ENCODE peak calls at places on chromosomes 3 and 15, in five cellular contexts. R is AG08395; N is neural crest cell; Q is T-helper 17 cell; K is stimulated activated CD8-positive, alpha-beta memory T cell treated with anti-CD3 and anti-CD28 coated beads, Interleukin-4, amount 100 ng/mL, for 48 hours. S is an unnamed sample.

GRCh38 chr3:5480190-5480589 is 292.7 kb downstream of the EDEM1 start:
- DNase-seq in R (no peak), N (no peak), Q (no peak), K (no peak), S (no peak)

GRCh38 chr3:76954412-76954811 is 85.5 kb upstream of the ROBO2 start:
- DNase-seq in R (no peak), N (no peak), Q (no peak), K (no peak), S (no peak)

GRCh38 chr3:5583920-5584319 is 396.4 kb downstream of the EDEM1 start:
- DNase-seq in R (no peak), N (no peak), Q (no peak), K (no peak), S (no peak)

GRCh38 chr15:83323296-83323711 is 38.8 kb upstream of the BNC1 start:
- DNase-seq in R (peak), N (no peak), Q (no peak), K (no peak), S (no peak)

GRCh38 chr3:76554717-76555116 is 485.2 kb upstream of the ROBO2 start:
- DNase-seq in R (peak), N (no peak), Q (no peak), K (no peak), S (no peak)

GRCh38 chr3:58009026-58009748 is 965 bp downstream of the FLNB start:
- DNase-seq in R (no peak), N (no peak), Q (peak), K (peak), S (no peak)

GRCh38 chr3:132145833-132146232 is 111.0 kb upstream of the CPNE4 start:
- DNase-seq in R (peak), N (no peak), Q (no peak), K (no peak), S (no peak)

GRCh38 chr3:31804251-31805051 is 176.6 kb downstream of the OSBPL10 start:
- DNase-seq in R (no peak), N (no peak), Q (no peak), K (no peak), S (no peak)

GRCh38 chr3:71127463-71128243 is 455.9 kb downstream of the FOXP1 start:
- DNase-seq in R (peak), N (no peak), Q (no peak), K (peak), S (peak)

GRCh38 chr3:25476639-25477038 is 48.6 kb downstream of the RARB start:
- DNase-seq in R (no peak), N (no peak), Q (no peak), K (no peak), S (no peak)

GRCh38 chr3:63400259-63400860 is 122.3 kb downstream of the SYNPR start:
- DNase-seq in R (no peak), N (no peak), Q (no peak), K (no peak), S (no peak)

GRCh38 chr15:59313703-59314332 is 58.9 kb downstream of the MYO1E start:
- DNase-seq in R (no peak), N (no peak), Q (no peak), K (no peak), S (no peak)

GRCh38 chr3:48662140-48662752 is 440 bp downstream of the CELSR3 start:
- DNase-seq in R (no peak), N (peak), Q (no peak), K (no peak), S (no peak)

GRCh38 chr15:32652178-32652577 is 10.7 kb downstream of the SCG5 start:
- DNase-seq in R (no peak), N (no peak), Q (no peak), K (no peak), S (no peak)

GRCh38 chr15:56821721-56822425 is 88.6 kb upstream of the ZNF280D start:
- DNase-seq in R (peak), N (peak), Q (peak), K (peak), S (no peak)

GRCh38 chr3:123837858-123838257 is 46.3 kb downstream of the MYLK start:
- DNase-seq in R (no peak), N (no peak), Q (no peak), K (no peak), S (no peak)

GRCh38 chr3:53191836-53192480 is 30.9 kb downstream of the PRKCD start:
- DNase-seq in R (no peak), N (no peak), Q (no peak), K (no peak), S (no peak)

GRCh38 chr15:80942746-80943565 is 46.7 kb downstream of the MESD start:
- DNase-seq in R (no peak), N (no peak), Q (no peak), K (no peak), S (no peak)

GRCh38 chr3:30260747-30261146 is 345.7 kb upstream of the TGFBR2 start:
- DNase-seq in R (no peak), N (no peak), Q (no peak), K (no peak), S (no peak)

GRCh38 chr15:48963524-48964113 is at the start of gene SHC4:
- DNase-seq in R (peak), N (peak), Q (no peak), K (peak), S (no peak)

GRCh38 chr3:17967111-17967510 is 224.7 kb upstream of the TBC1D5 start:
- DNase-seq in R (no peak), N (no peak), Q (no peak), K (no peak), S (no peak)

GRCh38 chr3:2158828-2159227 is 60.2 kb downstream of the CNTN4 start:
- DNase-seq in R (no peak), N (no peak), Q (no peak), K (no peak), S (no peak)

GRCh38 chr3:16279010-16279409 is 14.0 kb downstream of the OXNAD1 start:
- DNase-seq in R (no peak), N (no peak), Q (no peak), K (no peak), S (no peak)

GRCh38 chr3:14141602-14142315 is 16.9 kb downstream of the TMEM43 start:
- DNase-seq in R (no peak), N (no peak), Q (no peak), K (no peak), S (peak)

GRCh38 chr3:58536501-58537411 is at the start of gene ACOX2:
- DNase-seq in R (peak), N (no peak), Q (no peak), K (no peak), S (no peak)

GRCh38 chr3:111989061-111989678 is 9.6 kb upstream of the TAGLN3 start:
- DNase-seq in R (peak), N (no peak), Q (no peak), K (no peak), S (no peak)

GRCh38 chr3:131630812-131631211 is 128.0 kb upstream of the MRPL3 start:
- DNase-seq in R (peak), N (no peak), Q (no peak), K (no peak), S (no peak)

GRCh38 chr3:153173758-153174516 is 11.9 kb downstream of the RAP2B start:
- DNase-seq in R (peak), N (no peak), Q (no peak), K (no peak), S (no peak)

GRCh38 chr3:171824824-171825221 is 14.5 kb upstream of the PLD1 start:
- DNase-seq in R (no peak), N (no peak), Q (no peak), K (no peak), S (no peak)

GRCh38 chr15:72063186-72063585 is 54.8 kb downstream of the MYO9A start:
- DNase-seq in R (no peak), N (no peak), Q (no peak), K (no peak), S (no peak)